ENCODE peak calls at places on chromosomes 6 and 20, in six cellular contexts. K, G, X, T, P and A are unnamed samples.

GRCh38 chr20:42027746-42028268 is 409.6 kb upstream of the CHD6 start:
- DNase-seq in T (no peak), G (no peak), X (no peak), K (no peak), P (no peak), A (no peak)

GRCh38 chr6:13427838-13428527 is 59.4 kb downstream of the GFOD1 start:
- DNase-seq in T (no peak), X (no peak), K (no peak), G (no peak), P (no peak), A (no peak)

GRCh38 chr6:116210750-116211425 is 43.0 kb downstream of the TSPYL4 start:
- DNase-seq in T (peak; percentile 44), P (peak; percentile 55), G (no peak), X (peak; percentile 76), K (peak; percentile 72), A (no peak)

GRCh38 chr6:86858970-86859369 is 78.4 kb upstream of the HTR1E start:
- DNase-seq in P (no peak), X (no peak), K (no peak), T (no peak), G (no peak), A (no peak)

GRCh38 chr20:59351148-59352040 is 51.0 kb downstream of the EDN3 start:
- DNase-seq in X (no peak), K (peak; percentile 8), G (no peak), P (no peak), T (no peak), A (no peak)

GRCh38 chr6:73694711-73695411 is 1.1 kb upstream of the CD109 start:
- DNase-seq in P (no peak), X (no peak), K (peak; percentile 83), T (no peak), G (no peak), A (no peak)

GRCh38 chr20:39835040-39835842 is 853.8 kb downstream of the MAFB start:
- DNase-seq in K (no peak), P (no peak), X (no peak), T (no peak), G (no peak), A (no peak)

GRCh38 chr6:71498643-71499042 is 210.0 kb downstream of the OGFRL1 start:
- DNase-seq in K (no peak), P (no peak), X (no peak), G (no peak), T (no peak), A (no peak)

GRCh38 chr6:140052757-140053729 is 678.6 kb upstream of the CITED2 start:
- DNase-seq in P (no peak), K (peak; percentile 76), X (no peak), G (no peak), T (no peak), A (no peak)

GRCh38 chr20:56212071-56212470 is 36.5 kb upstream of the MC3R start:
- DNase-seq in X (no peak), K (no peak), P (no peak), T (no peak), G (no peak), A (no peak)

GRCh38 chr6:34982424-34982852 is 93.4 kb downstream of the ANKS1A start:
- DNase-seq in P (no peak), K (peak; percentile 29), T (no peak), G (no peak), X (no peak), A (no peak)

GRCh38 chr6:136628996-136629395 is 78.8 kb upstream of the MAP7 start:
- DNase-seq in G (no peak), X (no peak), K (no peak), T (no peak), P (no peak), A (no peak)

GRCh38 chr6:129543981-129544380 is 166.0 kb downstream of the ARHGAP18 start:
- DNase-seq in K (peak; percentile 65), G (no peak), X (no peak), P (no peak), T (no peak), A (no peak)

GRCh38 chr6:142752348-142752747 is 192.6 kb downstream of the HIVEP2 start:
- DNase-seq in X (no peak), G (no peak), P (no peak), K (no peak), T (no peak), A (no peak)

GRCh38 chr6:28489366-28490190 is 26.0 kb downstream of the GPX6 start:
- DNase-seq in P (peak; percentile 85), K (peak; percentile 84), G (no peak), T (peak; percentile 82), X (no peak), A (no peak)

GRCh38 chr6:154138806-154139205 is 99.8 kb downstream of the OPRM1 start:
- DNase-seq in G (no peak), P (no peak), K (peak; percentile 4), T (no peak), X (no peak), A (no peak)

GRCh38 chr6:119541132-119541905 is 191.8 kb upstream of the MAN1A1 start:
- DNase-seq in G (no peak), T (no peak), P (no peak), K (peak; percentile 100), X (no peak), A (no peak)

GRCh38 chr6:105500693-105501092 is 97.8 kb upstream of the PREP start:
- DNase-seq in P (no peak), G (no peak), K (no peak), X (no peak), T (no peak), A (no peak)

GRCh38 chr6:11056871-11057270 is 12.8 kb upstream of the ELOVL2 start:
- DNase-seq in P (no peak), X (no peak), T (no peak), K (no peak), G (no peak), A (no peak)
- H3K4me3 ChIP-seq in P (no peak overlapping the region), X (no peak overlapping the region), T (no peak overlapping the region), K (no peak overlapping the region), G (no peak overlapping the region), A (no peak overlapping the region)

DNA sequence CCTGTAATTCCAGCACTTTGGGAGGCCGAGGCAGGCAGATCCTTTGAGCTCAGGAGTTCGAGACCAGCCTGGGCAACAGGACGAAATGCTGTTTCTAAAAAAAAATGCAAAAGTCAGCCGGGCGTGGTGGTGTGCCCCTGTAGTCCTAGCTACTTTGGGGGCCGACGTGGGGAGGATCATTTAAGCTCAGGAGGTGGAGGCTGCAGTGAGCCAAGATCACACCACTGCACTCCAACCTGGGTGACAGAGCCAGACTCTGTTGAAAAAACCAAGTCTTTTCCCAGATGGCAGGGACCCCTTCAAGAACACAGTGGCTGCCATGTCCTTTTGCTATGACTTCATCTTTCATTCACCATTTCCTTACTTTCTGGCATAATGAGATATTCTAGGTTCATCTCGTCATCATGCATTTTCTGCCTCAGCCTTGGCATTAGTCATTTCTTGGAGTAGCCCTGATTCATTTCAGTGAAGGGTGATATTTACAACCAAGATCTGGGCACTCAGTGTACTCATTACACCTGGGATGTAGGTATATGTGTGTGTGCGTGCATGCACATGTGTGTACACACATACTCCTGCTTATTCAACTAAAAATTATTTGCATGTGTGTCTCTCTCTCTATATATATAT is 61.4 kb upstream of the TOX2 start:
- DNase-seq in T (peak; percentile 15), X (no peak), G (no peak), P (no peak), K (peak; percentile 74), A (no peak)
- H3K4me3 ChIP-seq in T (no peak overlapping the region), X (no peak overlapping the region), G (no peak overlapping the region), P (no peak overlapping the region), K (no peak overlapping the region), A (no peak overlapping the region)

GRCh38 chr20:31843288-31843687 is 2.1 kb downstream of the FOXS1 start:
- DNase-seq in K (no peak), T (no peak), P (no peak), G (no peak), X (no peak), A (no peak)

GRCh38 chr20:31843881-31844280 is 1.5 kb downstream of the FOXS1 start:
- DNase-seq in T (no peak), K (no peak), X (no peak), G (no peak), P (no peak), A (no peak)

GRCh38 chr20:31844737-31845299 is 586 bp downstream of the FOXS1 start:
- DNase-seq in P (no peak), G (no peak), K (no peak), X (no peak), T (no peak), A (no peak)

GRCh38 chr20:31846793-31847138 is 1.4 kb upstream of the FOXS1 start:
- DNase-seq in P (no peak), K (no peak), X (no peak), T (no peak), G (no peak), A (no peak)

GRCh38 chr20:31845300-31845863 is at the start of gene FOXS1:
- DNase-seq in T (no peak), K (no peak), P (no peak), X (peak; percentile 84), G (peak; percentile 95), A (no peak)
- H3K4me3 ChIP-seq in T (no peak within 1 kb of the TSS), K (no peak within 1 kb of the TSS), P (no peak within 1 kb of the TSS), X (peak within 1 kb of the TSS; percentile 64), G (peak within 1 kb of the TSS; percentile 62), A (no peak within 1 kb of the TSS)

GRCh38 chr6:113562248-113562647 is 294.9 kb upstream of the MARCKS start:
- DNase-seq in K (no peak), G (no peak), X (no peak), T (no peak), P (no peak), A (no peak)

GRCh38 chr6:113560908-113561307 is 296.2 kb upstream of the MARCKS start:
- DNase-seq in G (no peak), K (peak; percentile 58), P (no peak), X (no peak), T (no peak), A (no peak)

GRCh38 chr6:113564401-113565161 is 292.6 kb upstream of the MARCKS start:
- DNase-seq in T (peak; percentile 52), G (peak; percentile 75), K (peak; percentile 98), X (peak; percentile 90), P (peak; percentile 86), A (peak; percentile 82)

GRCh38 chr6:113570176-113570575 is 287.0 kb upstream of the MARCKS start:
- DNase-seq in P (no peak), K (peak; percentile 12), X (no peak), T (no peak), G (no peak), A (no peak)

DNA sequence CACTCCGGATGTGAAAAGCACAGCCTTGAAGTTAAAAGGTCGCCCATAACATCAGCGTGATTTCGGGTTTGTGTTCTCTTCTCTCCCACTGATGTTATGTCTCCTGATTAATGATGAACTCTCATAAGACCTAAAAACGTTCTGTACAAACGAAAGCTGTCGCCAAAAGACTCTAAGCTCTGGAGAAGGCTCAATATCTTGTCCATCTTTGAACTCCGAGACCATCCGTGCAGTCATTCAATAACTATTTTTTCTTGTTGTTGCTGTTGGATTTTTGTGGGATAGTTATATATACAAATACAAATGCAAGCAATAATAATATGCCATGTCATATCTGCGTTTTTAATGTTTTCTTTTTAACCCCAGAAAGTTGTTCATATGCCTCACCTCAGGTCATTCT is 291.8 kb upstream of the MARCKS start:
- DNase-seq in T (no peak), X (no peak), P (no peak), K (no peak), G (no peak), A (no peak)
- H3K4me3 ChIP-seq in T (no peak overlapping the region), X (peak overlapping the region; percentile 46), P (no peak overlapping the region), K (no peak overlapping the region), G (peak overlapping the region; percentile 31), A (no peak overlapping the region)